ENCODE peak calls at places on chromosomes 13 and 19, in nine cellular contexts. F is NCI-H1092; E is fibroblast of the aortic adventitia; I is mesenteric fat pad; Q is lower lobe of right lung; Z is anterior cingulate cortex; W is CD4-positive, alpha-beta T cell; J is stimulated activated CD8-positive, alpha-beta memory T cell treated with anti-CD3 and anti-CD28 coated beads, Interleukin-7, amount 100 ng/mL, for 1 hour; P is endothelial cell. B is an unnamed sample.

GRCh38 chr13:99316224-99316623 is 9.0 kb upstream of the GPR183 start:
- DNase-seq in F (peak), E (no peak), I (no peak), Q (no peak), Z (no peak), W (no peak), J (no peak), P (no peak), B (no peak)

GRCh38 chr19:49890349-49891311 is 6.1 kb downstream of the IL4I1 start:
- DNase-seq in F (no peak), E (no peak), I (no peak), Q (peak), Z (no peak), W (peak), J (peak), P (no peak), B (no peak)

GRCh38 chr19:12668937-12669271 is 2.3 kb downstream of the WDR83 start:
- DNase-seq in F (no peak), E (peak), I (peak), Q (peak), Z (no peak), W (peak), J (no peak), P (peak), B (peak)

GRCh38 chr19:8220481-8220880 is 11.3 kb downstream of the CERS4 start:
- DNase-seq in F (no peak), E (no peak), I (no peak), Q (no peak), Z (no peak), W (no peak), J (no peak), P (no peak), B (no peak)

GRCh38 chr19:57648336-57649003 is 15.5 kb downstream of the ZNF211 start:
- DNase-seq in F (peak), E (no peak), I (no peak), Q (no peak), Z (peak), W (no peak), J (no peak), P (no peak), B (no peak)

GRCh38 chr19:6739390-6739883 is at the start of gene TRIP10:
- DNase-seq in F (no peak), E (peak), I (no peak), Q (peak), Z (peak), W (peak), J (peak), P (peak), B (peak)

GRCh38 chr13:51793570-51794273 is 10.2 kb downstream of the DHRS12 start:
- DNase-seq in F (no peak), E (peak), I (peak), Q (no peak), Z (no peak), W (no peak), J (no peak), P (no peak), B (no peak)

GRCh38 chr19:40799558-40800338 is 757 bp downstream of the EGLN2 start:
- DNase-seq in F (no peak), E (no peak), I (no peak), Q (peak), Z (no peak), W (no peak), J (no peak), P (peak), B (no peak)

GRCh38 chr13:38687246-38688229 is 661 bp downstream of the FREM2 start:
- DNase-seq in F (no peak), E (no peak), I (no peak), Q (peak), Z (no peak), W (no peak), J (no peak), P (peak), B (no peak)

GRCh38 chr19:19615086-19615485 is 3.4 kb downstream of the PBX4 start:
- DNase-seq in F (no peak), E (no peak), I (no peak), Q (no peak), Z (no peak), W (no peak), J (no peak), P (no peak), B (no peak)

GRCh38 chr19:41377977-41378707 is 1.8 kb downstream of the TMEM91 start:
- DNase-seq in F (no peak), E (no peak), I (no peak), Q (no peak), Z (no peak), W (no peak), J (no peak), P (peak), B (no peak)

GRCh38 chr19:33406521-33407139 is 33.1 kb downstream of the CEBPG start:
- DNase-seq in F (no peak), E (peak), I (no peak), Q (peak), Z (peak), W (peak), J (peak), P (peak), B (no peak)

GRCh38 chr13:54660277-54660676 is 1631.7 kb downstream of the OLFM4 start:
- DNase-seq in F (no peak), E (no peak), I (no peak), Q (no peak), Z (no peak), W (no peak), J (no peak), P (no peak), B (no peak)

GRCh38 chr19:38273499-38273898 is 9.1 kb downstream of the SPINT2 start:
- DNase-seq in F (no peak), E (no peak), I (no peak), Q (no peak), Z (no peak), W (no peak), J (no peak), P (no peak), B (no peak)

GRCh38 chr13:99439850-99440604 is 61.2 kb upstream of the TM9SF2 start:
- DNase-seq in F (no peak), E (no peak), I (no peak), Q (no peak), Z (no peak), W (no peak), J (no peak), P (no peak), B (no peak)

GRCh38 chr13:105907319-105908019 is 628.0 kb downstream of the EFNB2 start:
- DNase-seq in F (no peak), E (no peak), I (no peak), Q (no peak), Z (no peak), W (no peak), J (no peak), P (no peak), B (no peak)

GRCh38 chr19:44890366-44891015 is 563 bp upstream of the TOMM40 start:
- DNase-seq in F (peak), E (peak), I (no peak), Q (no peak), Z (peak), W (no peak), J (no peak), P (no peak), B (peak)

GRCh38 chr19:47321582-47321981 is 10.4 kb upstream of the C5AR2 start:
- DNase-seq in F (no peak), E (no peak), I (no peak), Q (no peak), Z (no peak), W (no peak), J (no peak), P (no peak), B (no peak)

B was measured in breast epithelium.